ENCODE peak calls at places on chromosomes 3 and 15, in eight cellular contexts. T is stomach, S is adrenal gland, V is heart left ventricle, C is A549, D is sigmoid colon, B is esophagus muscularis mucosa, F is IMR-90. G is an unnamed sample.

GRCh38 chr3:182364723-182365650 is 428.3 kb upstream of the ATP11B start:
- DNase-seq in S (no peak), C (no peak), F (no peak), T (peak; percentile 78), D (peak; percentile 69), V (no peak), B (no peak), G (peak; percentile 4)

GRCh38 chr3:3179407-3180094 is at the start of gene CRBN:
- DNase-seq in B (peak; percentile 94), D (peak; percentile 88), S (peak; percentile 84), T (peak; percentile 88), C (peak; percentile 84), V (peak; percentile 93), F (peak; percentile 76), G (peak; percentile 83)

GRCh38 chr15:99145778-99146177 is 40.9 kb downstream of the SYNM start:
- DNase-seq in D (no peak), V (no peak), F (no peak), S (no peak), C (no peak), T (no peak), B (no peak), G (no peak)

GRCh38 chr3:112273536-112273935 is 20.5 kb downstream of the SLC9C1 start:
- DNase-seq in F (no peak), T (no peak), D (no peak), C (no peak), V (no peak), B (no peak), S (no peak), G (no peak)

GRCh38 chr15:58755956-58756355 is 6.4 kb upstream of the ADAM10 start:
- DNase-seq in D (no peak), F (no peak), T (no peak), S (no peak), V (no peak), B (no peak), C (no peak), G (no peak)

GRCh38 chr3:133928136-133928893 is 32.6 kb upstream of the RAB6B start:
- DNase-seq in B (peak; percentile 72), C (no peak), D (no peak), S (no peak), T (no peak), F (no peak), V (no peak), G (no peak)

GRCh38 chr3:160038862-160039562 is 50.4 kb downstream of the IL12A start:
- DNase-seq in T (peak; percentile 65), S (no peak), D (peak; percentile 63), F (no peak), B (no peak), V (peak; percentile 70), C (no peak), G (peak; percentile 24)

GRCh38 chr3:100709840-100710235 is 544 bp downstream of the TFG start:
- DNase-seq in C (peak; percentile 21), B (no peak), F (peak; percentile 20), S (peak; percentile 39), T (no peak), V (peak; percentile 64), D (peak; percentile 72), G (peak; percentile 19)

GRCh38 chr3:124599147-124599765 is 131.0 kb upstream of the UMPS start:
- DNase-seq in S (no peak), T (no peak), V (no peak), B (no peak), C (no peak), F (no peak), D (no peak), G (no peak)

GRCh38 chr3:124601189-124601588 is 129.1 kb upstream of the UMPS start:
- DNase-seq in F (no peak), B (no peak), V (no peak), C (no peak), D (no peak), T (no peak), S (no peak), G (no peak)

GRCh38 chr3:124599779-124600693 is 130.2 kb upstream of the UMPS start:
- DNase-seq in D (no peak), S (no peak), F (peak; percentile 4), V (no peak), C (peak; percentile 9), T (no peak), B (no peak), G (peak; percentile 31)

GRCh38 chr3:124602986-124603627 is 127.1 kb upstream of the UMPS start:
- DNase-seq in S (no peak), T (no peak), C (no peak), F (no peak), B (no peak), D (no peak), V (no peak), G (no peak)

DNA sequence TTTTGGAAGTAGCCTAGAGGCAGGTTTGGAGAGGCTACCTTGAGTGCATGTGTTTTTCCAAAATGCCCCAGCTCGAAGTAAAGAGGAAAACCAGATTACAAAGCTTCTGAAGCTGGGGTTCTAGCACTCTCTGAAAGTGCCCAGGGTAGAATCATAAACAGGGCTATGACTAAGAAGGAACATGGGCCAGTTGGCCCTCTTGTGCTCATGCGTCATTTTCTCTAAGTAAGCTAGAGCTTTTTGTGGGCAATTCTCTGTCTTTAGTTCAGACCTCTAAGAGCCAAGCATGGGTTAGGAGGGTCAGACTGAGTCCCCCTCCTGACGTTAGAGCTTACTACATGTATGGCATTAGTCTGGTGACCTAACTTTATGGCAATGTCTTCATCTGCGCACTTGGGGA is 129.5 kb upstream of the UMPS start:
- DNase-seq in V (no peak), F (no peak), T (no peak), D (no peak), C (no peak), B (no peak), S (no peak), G (no peak)
- H3K4me1 ChIP-seq in V (peaks cover 81% of the 10 kb centered on the region), F (no peaks in the 10 kb centered on the region), T (peaks cover 12% of the 10 kb centered on the region), D (no peaks in the 10 kb centered on the region), C (peaks cover 7% of the 10 kb centered on the region), B (no peaks in the 10 kb centered on the region), S (no peaks in the 10 kb centered on the region), G (no peaks in the 10 kb centered on the region)

DNA sequence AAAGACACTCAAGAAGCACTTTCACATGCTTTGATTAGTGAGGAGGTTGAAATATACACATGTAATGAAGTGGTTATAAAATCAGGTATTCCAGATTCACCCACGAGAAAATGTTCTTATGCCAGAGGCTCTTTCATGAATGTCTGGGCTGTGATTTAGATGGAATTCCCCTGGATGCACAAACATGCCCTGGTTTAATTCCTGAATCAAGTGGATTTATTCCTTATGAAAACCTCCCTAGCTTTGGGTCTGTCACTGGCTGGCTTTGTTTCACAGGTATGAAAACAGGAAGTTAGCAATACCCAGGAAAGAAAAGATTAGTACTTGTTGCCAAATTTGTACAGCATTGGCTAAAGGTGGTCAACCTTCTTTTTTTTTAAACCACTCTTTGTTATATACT is 1123.0 kb downstream of the ROBO1 start:
- DNase-seq in D (no peak), F (no peak), B (no peak), C (no peak), S (no peak), T (no peak), V (no peak), G (no peak)
- TF ChIP-seq POLR2A in D (no peak), F (no peak), B (no peak), C (no peak), S (no peak), T (no peak), V (no peak), G (no peak)

DNA sequence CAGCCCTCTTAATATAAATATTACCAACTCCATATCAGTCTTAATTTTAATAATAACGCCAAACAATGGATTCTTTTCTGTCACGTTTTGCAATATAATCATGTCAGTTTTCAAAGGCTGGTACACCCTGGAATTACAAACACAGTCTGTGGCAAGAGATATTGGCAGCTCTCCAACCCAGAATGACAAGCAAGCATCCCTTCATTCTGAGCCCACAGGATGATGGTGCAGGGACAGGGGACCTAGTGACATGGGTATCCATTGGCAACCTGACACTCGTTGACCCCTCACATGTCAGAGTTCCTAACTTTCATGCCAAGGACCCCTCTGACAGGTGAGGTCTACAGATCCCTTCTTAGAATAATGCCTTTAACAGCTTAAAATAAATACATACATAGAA is 154.5 kb upstream of the TSC22D2 start:
- DNase-seq in C (no peak), V (no peak), T (no peak), F (no peak), D (no peak), S (no peak), B (no peak), G (peak; percentile 24)
- H3K4me1 ChIP-seq in C (peaks cover 3% of the 10 kb centered on the region), V (peaks cover 32% of the 10 kb centered on the region), T (peaks cover 11% of the 10 kb centered on the region), F (peaks cover 23% of the 10 kb centered on the region), D (peaks cover 9% of the 10 kb centered on the region), S (no peaks in the 10 kb centered on the region), B (peaks cover 62% of the 10 kb centered on the region), G (no peaks in the 10 kb centered on the region)

GRCh38 chr3:118734664-118735063 is 300.0 kb downstream of the IGSF11 start:
- DNase-seq in C (no peak), F (no peak), S (no peak), T (no peak), D (no peak), V (no peak), B (no peak), G (no peak)

GRCh38 chr3:118729546-118729945 is 305.1 kb downstream of the IGSF11 start:
- DNase-seq in S (no peak), B (peak; percentile 34), V (no peak), D (no peak), F (no peak), T (no peak), C (no peak), G (no peak)
- TF ChIP-seq POLR2A in S (no peak), B (no peak), V (no peak), D (no peak), F (no peak), T (no peak), C (no peak), G (no peak)

GRCh38 chr3:32454111-32454510 is 48.5 kb downstream of the CMTM6 start:
- DNase-seq in V (no peak), S (no peak), B (peak; percentile 81), F (no peak), D (no peak), C (no peak), T (peak; percentile 20), G (no peak)
- H3K4me1 ChIP-seq in V (peaks cover 6% of the 10 kb centered on the region), S (no peaks in the 10 kb centered on the region), B (peaks cover 22% of the 10 kb centered on the region), F (peaks cover 10% of the 10 kb centered on the region), D (no peaks in the 10 kb centered on the region), C (peaks cover 5% of the 10 kb centered on the region), T (no peaks in the 10 kb centered on the region), G (no peaks in the 10 kb centered on the region)

DNA sequence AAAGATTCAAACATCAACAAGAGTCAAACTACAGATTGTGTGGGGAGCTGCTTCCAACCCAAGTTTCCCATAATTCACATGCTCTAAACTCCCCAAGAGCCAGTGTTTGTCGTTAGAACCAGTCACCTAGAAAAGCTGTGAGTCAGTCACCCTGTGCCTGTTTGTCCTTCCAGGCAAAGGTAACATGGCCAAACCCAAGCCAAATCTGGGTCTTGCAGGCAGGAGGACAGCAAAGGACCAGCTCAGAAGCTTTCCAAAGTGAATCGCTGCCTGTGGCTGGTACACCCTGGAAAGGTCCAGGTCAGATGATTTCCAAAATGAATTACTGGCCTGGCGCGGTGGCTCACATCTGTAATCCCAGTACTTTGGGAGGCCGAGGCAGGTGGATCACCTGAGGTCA is 251.5 kb downstream of the FAM43A start:
- DNase-seq in C (no peak), D (no peak), S (no peak), F (no peak), V (no peak), B (no peak), T (no peak), G (no peak)
- TF ChIP-seq POLR2A in C (no peak), D (no peak), S (no peak), F (no peak), V (no peak), B (no peak), T (no peak), G (no peak)